ENCODE peak calls at places on chromosomes 13 and 19, in nine cellular contexts. G, D, F, Z, J, S, A, Q and T are unnamed samples.

GRCh38 chr13:33775339-33776108 is 42.4 kb upstream of the RFC3 start:
- DNase-seq in G (no peak), D (no peak), F (no peak), Z (no peak), J (no peak), S (no peak), A (no peak), Q (no peak), T (no peak)

GRCh38 chr13:32165791-32166190 is 134.2 kb downstream of the FRY start:
- DNase-seq in G (no peak), D (no peak), F (no peak), Z (no peak), J (peak), S (no peak), A (no peak), Q (no peak), T (no peak)

GRCh38 chr19:43534811-43535761 is 2.1 kb downstream of the ZNF575 start:
- DNase-seq in G (peak), D (peak), F (peak), Z (no peak), J (peak), S (peak), A (peak), Q (peak), T (no peak)

GRCh38 chr13:30998548-30999140 is 66.2 kb downstream of the TEX26 start:
- DNase-seq in G (no peak), D (no peak), F (peak), Z (peak), J (no peak), S (no peak), A (no peak), Q (no peak), T (peak)

GRCh38 chr13:36819811-36820140 is 754 bp downstream of the RFXAP start:
- DNase-seq in G (no peak), D (no peak), F (peak), Z (no peak), J (no peak), S (peak), A (no peak), Q (no peak), T (peak)

GRCh38 chr19:410243-410781 is 1.4 kb upstream of the C2CD4C start:
- DNase-seq in G (peak), D (no peak), F (no peak), Z (no peak), J (peak), S (no peak), A (no peak), Q (no peak), T (no peak)

GRCh38 chr13:90868321-90868920 is 479.1 kb upstream of the MIR17HG start:
- DNase-seq in G (no peak), D (no peak), F (peak), Z (no peak), J (peak), S (peak), A (peak), Q (no peak), T (no peak)

GRCh38 chr19:48968179-48968661 is 3.1 kb downstream of the FTL start:
- DNase-seq in G (no peak), D (no peak), F (no peak), Z (no peak), J (no peak), S (peak), A (peak), Q (peak), T (no peak)

GRCh38 chr13:34294483-34295129 is 476.7 kb downstream of the RFC3 start:
- DNase-seq in G (no peak), D (no peak), F (no peak), Z (no peak), J (no peak), S (no peak), A (no peak), Q (no peak), T (no peak)

GRCh38 chr13:45219938-45220375 is 19.1 kb upstream of the KCTD4 start:
- DNase-seq in G (no peak), D (no peak), F (peak), Z (no peak), J (no peak), S (no peak), A (peak), Q (peak), T (no peak)

GRCh38 chr19:44107751-44108150 is 5.4 kb upstream of the ZNF225 start:
- DNase-seq in G (no peak), D (no peak), F (no peak), Z (no peak), J (no peak), S (no peak), A (no peak), Q (no peak), T (no peak)

GRCh38 chr13:20130012-20130411 is 30.8 kb downstream of the GJA3 start:
- DNase-seq in G (no peak), D (no peak), F (no peak), Z (no peak), J (no peak), S (no peak), A (no peak), Q (no peak), T (no peak)

GRCh38 chr13:67258482-67258881 is 28.3 kb upstream of the PCDH9 start:
- DNase-seq in G (no peak), D (no peak), F (peak), Z (no peak), J (no peak), S (no peak), A (no peak), Q (no peak), T (no peak)

GRCh38 chr13:72368031-72368430 is 359.4 kb downstream of the MZT1 start:
- DNase-seq in G (no peak), D (no peak), F (no peak), Z (no peak), J (no peak), S (no peak), A (no peak), Q (no peak), T (no peak)

GRCh38 chr13:33677215-33677614 is 140.7 kb upstream of the RFC3 start:
- DNase-seq in G (no peak), D (no peak), F (no peak), Z (no peak), J (no peak), S (no peak), A (no peak), Q (no peak), T (no peak)

GRCh38 chr13:50998326-50998725 is 88.7 kb downstream of the RNASEH2B start:
- DNase-seq in G (no peak), D (no peak), F (no peak), Z (no peak), J (no peak), S (no peak), A (no peak), Q (no peak), T (no peak)

GRCh38 chr19:2775556-2776430 is 7.3 kb downstream of the SGTA start:
- DNase-seq in G (peak), D (no peak), F (peak), Z (no peak), J (peak), S (no peak), A (no peak), Q (no peak), T (peak)

GRCh38 chr13:51005566-51005965 is 96.0 kb downstream of the RNASEH2B start:
- DNase-seq in G (no peak), D (no peak), F (no peak), Z (no peak), J (no peak), S (no peak), A (no peak), Q (no peak), T (no peak)

GRCh38 chr19:21358768-21359451 is at the start of gene ZNF738:
- DNase-seq in G (peak), D (peak), F (peak), Z (peak), J (peak), S (peak), A (peak), Q (peak), T (peak)

GRCh38 chr13:100828226-100828625 is 153.6 kb upstream of the TMTC4 start:
- DNase-seq in G (no peak), D (no peak), F (no peak), Z (no peak), J (no peak), S (no peak), A (no peak), Q (no peak), T (no peak)

GRCh38 chr19:38841787-38842438 is 7.9 kb downstream of the HNRNPL start:
- DNase-seq in G (no peak), D (no peak), F (no peak), Z (no peak), J (peak), S (no peak), A (no peak), Q (peak), T (no peak)

GRCh38 chr13:113458218-113459065 is 5.2 kb upstream of the ADPRHL1 start:
- DNase-seq in G (no peak), D (no peak), F (no peak), Z (no peak), J (no peak), S (no peak), A (no peak), Q (peak), T (no peak)

GRCh38 chr19:3320354-3320670 is 46.1 kb upstream of the NFIC start:
- DNase-seq in G (no peak), D (no peak), F (no peak), Z (no peak), J (no peak), S (no peak), A (no peak), Q (no peak), T (no peak)

GRCh38 chr13:112879283-112879833 is 89.7 kb upstream of the MCF2L start:
- DNase-seq in G (peak), D (no peak), F (peak), Z (no peak), J (no peak), S (no peak), A (peak), Q (no peak), T (peak)

GRCh38 chr13:113113846-113114271 is 8.3 kb downstream of the F7 start:
- DNase-seq in G (peak), D (peak), F (no peak), Z (no peak), J (no peak), S (no peak), A (no peak), Q (no peak), T (no peak)

GRCh38 chr13:35598233-35598632 is 121.7 kb upstream of the MAB21L1 start:
- DNase-seq in G (no peak), D (no peak), F (no peak), Z (no peak), J (no peak), S (no peak), A (no peak), Q (no peak), T (peak)

GRCh38 chr13:27229642-27230041 is 21.7 kb upstream of the RPL21 start:
- DNase-seq in G (no peak), D (no peak), F (no peak), Z (no peak), J (no peak), S (peak), A (no peak), Q (no peak), T (no peak)

GRCh38 chr13:73684286-73684685 is 449.9 kb downstream of the KLF12 start:
- DNase-seq in G (no peak), D (no peak), F (no peak), Z (no peak), J (no peak), S (no peak), A (no peak), Q (no peak), T (no peak)

GRCh38 chr19:11475861-11476260 is 5.0 kb downstream of the ELAVL3 start:
- DNase-seq in G (no peak), D (no peak), F (no peak), Z (no peak), J (no peak), S (no peak), A (no peak), Q (no peak), T (no peak)

GRCh38 chr19:18789883-18790565 is 1.1 kb downstream of the COMP start:
- DNase-seq in G (peak), D (no peak), F (peak), Z (no peak), J (peak), S (peak), A (no peak), Q (no peak), T (peak)

GRCh38 chr19:19559942-19560341 is 21.9 kb downstream of the CILP2 start:
- DNase-seq in G (no peak), D (no peak), F (no peak), Z (no peak), J (no peak), S (no peak), A (no peak), Q (no peak), T (no peak)